ENCODE peak calls at places on chromosomes 11 and 22, in eight cellular contexts. Y, T, P, S, F, A, Z and Q are unnamed samples.

GRCh38 chr22:43953988-43954771 is 1.1 kb upstream of the SAMM50 start:
- DNase-seq in A (no peak), Y (no peak), P (no peak), Z (no peak), S (no peak), T (no peak), F (no peak), Q (no peak)

GRCh38 chr11:135027461-135027860 is 615.4 kb upstream of the B3GAT1 start:
- DNase-seq in P (peak), T (no peak), Y (peak), A (peak), Z (no peak), F (no peak), S (no peak), Q (no peak)

GRCh38 chr11:70397336-70397982 is 870 bp upstream of the CTTN start:
- DNase-seq in A (no peak), S (no peak), Y (peak), P (peak), F (no peak), T (no peak), Z (no peak), Q (no peak)

GRCh38 chr11:27386176-27386575 is 23.2 kb upstream of the CCDC34 start:
- DNase-seq in Y (no peak), Z (no peak), S (no peak), A (no peak), P (no peak), F (no peak), T (no peak), Q (no peak)

GRCh38 chr22:23574371-23574811 is 5.7 kb downstream of the IGLL1 start:
- DNase-seq in S (no peak), F (no peak), T (no peak), A (no peak), Z (peak), Y (no peak), P (no peak), Q (no peak)

GRCh38 chr11:81071641-81072040 is 1630.8 kb upstream of the TENM4 start:
- DNase-seq in Y (no peak), P (no peak), A (no peak), Z (no peak), T (no peak), F (no peak), S (no peak), Q (no peak)

GRCh38 chr11:114169321-114169749 is 109.8 kb downstream of the ZBTB16 start:
- DNase-seq in P (no peak), A (no peak), Z (no peak), T (no peak), Y (no peak), F (no peak), S (no peak), Q (no peak)

GRCh38 chr11:67651976-67652895 is 1.7 kb upstream of the ACY3 start:
- DNase-seq in Z (no peak), F (no peak), T (no peak), S (no peak), Y (no peak), A (no peak), P (no peak), Q (no peak)

GRCh38 chr11:88354909-88355308 is 17.4 kb upstream of the CTSC start:
- DNase-seq in P (no peak), Z (no peak), S (no peak), Y (no peak), T (no peak), A (no peak), F (no peak), Q (no peak)

GRCh38 chr11:65911682-65912568 is 6.9 kb downstream of the C11orf68 start:
- DNase-seq in A (peak), Y (peak), P (peak), T (no peak), F (no peak), Z (no peak), S (no peak), Q (no peak)

GRCh38 chr11:91926967-91927366 is 297.7 kb upstream of the FAT3 start:
- DNase-seq in P (no peak), F (peak), Y (no peak), S (no peak), T (no peak), Z (no peak), A (no peak), Q (no peak)

GRCh38 chr11:11415786-11416390 is 62.8 kb upstream of the CSNK2A3 start:
- DNase-seq in Z (no peak), S (no peak), P (no peak), T (no peak), A (no peak), Y (no peak), F (no peak), Q (no peak)

GRCh38 chr11:77418155-77418980 is 55.5 kb downstream of the PAK1 start:
- DNase-seq in Y (no peak), T (no peak), A (no peak), F (no peak), P (no peak), Z (no peak), S (no peak), Q (no peak)

GRCh38 chr11:26229270-26229669 is 102.7 kb upstream of the ANO3 start:
- DNase-seq in A (no peak), Y (no peak), P (peak), T (no peak), S (no peak), Z (no peak), F (no peak), Q (no peak)

GRCh38 chr11:72738199-72739141 is 13.7 kb downstream of the ARAP1 start:
- DNase-seq in Z (no peak), T (no peak), A (peak), F (no peak), S (no peak), P (no peak), Y (no peak), Q (no peak)

GRCh38 chr11:92801685-92802084 is 167.8 kb upstream of the MTNR1B start:
- DNase-seq in T (no peak), S (no peak), Y (no peak), P (no peak), A (no peak), F (no peak), Z (no peak), Q (no peak)

GRCh38 chr11:19679952-19680823 is 32.4 kb upstream of the NAV2 start:
- DNase-seq in S (peak), Y (no peak), A (peak), Z (peak), F (no peak), T (peak), P (peak), Q (peak)

GRCh38 chr11:117437791-117438130 is 110.1 kb downstream of the CEP164 start:
- DNase-seq in T (no peak), Y (no peak), Z (no peak), F (no peak), P (no peak), A (no peak), S (no peak), Q (no peak)

GRCh38 chr11:112830255-112830654 is 131.0 kb upstream of the NCAM1 start:
- DNase-seq in Y (no peak), Z (no peak), A (no peak), F (no peak), T (no peak), P (no peak), S (no peak), Q (no peak)

GRCh38 chr22:27825174-27825573 is 23.6 kb upstream of the MN1 start:
- DNase-seq in A (no peak), Z (no peak), S (no peak), P (no peak), F (no peak), Y (peak), T (no peak), Q (no peak)

GRCh38 chr22:33119044-33119443 is 60.9 kb upstream of the SYN3 start:
- DNase-seq in Z (no peak), Y (no peak), P (no peak), S (no peak), A (no peak), T (no peak), F (no peak), Q (no peak)

GRCh38 chr22:37141971-37142647 is 7.6 kb downstream of the IL2RB start:
- DNase-seq in T (no peak), A (no peak), Z (no peak), F (no peak), S (no peak), P (no peak), Y (no peak), Q (no peak)

GRCh38 chr11:93796832-93797231 is 12.8 kb downstream of the MED17 start:
- DNase-seq in F (no peak), A (no peak), T (no peak), Y (no peak), P (no peak), Z (no peak), S (no peak), Q (no peak)

GRCh38 chr11:64360403-64360980 is 1.5 kb downstream of the RPS6KA4 start:
- DNase-seq in S (no peak), Z (no peak), P (no peak), A (no peak), Y (no peak), T (no peak), F (no peak), Q (no peak)

GRCh38 chr11:66417000-66417399 is 3.8 kb upstream of the NPAS4 start:
- DNase-seq in Z (no peak), T (no peak), A (no peak), Y (no peak), F (no peak), S (no peak), P (no peak), Q (no peak)

GRCh38 chr11:45162064-45162375 is 15.6 kb downstream of the PRDM11 start:
- DNase-seq in T (no peak), Z (no peak), Y (no peak), A (no peak), P (no peak), S (no peak), F (no peak), Q (no peak)

GRCh38 chr22:48222742-48223487 is 1460.5 kb downstream of the TBC1D22A start:
- DNase-seq in Y (no peak), F (no peak), Z (no peak), S (no peak), P (no peak), T (no peak), A (no peak), Q (no peak)

GRCh38 chr11:66048525-66049313 is at the start of gene GAL3ST3:
- DNase-seq in Z (no peak), Y (no peak), S (peak), T (no peak), A (no peak), F (no peak), P (no peak), Q (no peak)

GRCh38 chr11:31414338-31414737 is 44.7 kb downstream of the DNAJC24 start:
- DNase-seq in A (no peak), P (no peak), F (no peak), S (no peak), Y (no peak), T (no peak), Z (no peak), Q (no peak)

GRCh38 chr11:65421204-65422103 is 1.1 kb upstream of the NEAT1 start:
- DNase-seq in S (peak), P (peak), T (peak), F (peak), A (peak), Y (no peak), Z (peak), Q (peak)

GRCh38 chr11:98234698-98235097 is 786.1 kb upstream of the CNTN5 start:
- DNase-seq in P (no peak), F (no peak), Z (no peak), S (no peak), T (no peak), Y (no peak), A (no peak), Q (no peak)

GRCh38 chr11:123480290-123480815 is 50.3 kb downstream of the GRAMD1B start:
- DNase-seq in Y (no peak), P (no peak), A (no peak), F (no peak), T (no peak), S (no peak), Z (no peak), Q (no peak)

GRCh38 chr11:34977039-34977906 is 60.9 kb downstream of the PDHX start:
- DNase-seq in Z (no peak), P (peak), Y (no peak), F (no peak), A (no peak), T (no peak), S (no peak), Q (no peak)

GRCh38 chr11:35420371-35420770 is 1.0 kb upstream of the SLC1A2 start:
- DNase-seq in F (no peak), S (no peak), Z (no peak), P (no peak), T (no peak), Y (no peak), A (no peak), Q (no peak)

GRCh38 chr22:30196141-30196866 is 50.3 kb downstream of the LIF start:
- DNase-seq in S (peak), A (peak), P (peak), Y (peak), Z (peak), T (peak), F (peak), Q (peak)

GRCh38 chr11:16356751-16357365 is 512 bp upstream of the SOX6 start:
- DNase-seq in T (no peak), Y (no peak), A (no peak), Z (no peak), S (no peak), F (no peak), P (no peak), Q (no peak)

GRCh38 chr22:38901111-38901641 is 29.2 kb upstream of the CBX6 start:
- DNase-seq in T (no peak), A (no peak), P (no peak), S (no peak), Y (no peak), F (no peak), Z (no peak), Q (no peak)

GRCh38 chr11:83310718-83311117 is 24.6 kb upstream of the CCDC90B start:
- DNase-seq in P (no peak), F (no peak), Z (no peak), T (no peak), S (no peak), A (no peak), Y (no peak), Q (no peak)

GRCh38 chr22:41411021-41411851 is 29.5 kb downstream of the TEF start:
- DNase-seq in T (no peak), Y (no peak), A (no peak), S (peak), F (no peak), Z (no peak), P (no peak), Q (peak)